ENCODE peak calls at places on chromosomes 1 and 21, in eight cellular contexts. B is GM12878, J is AG04450, K is PC-3, C is SJSA1, I is A549, E is vagina, N is H9. R is an unnamed sample.

GRCh38 chr1:69911301-69911801 is 294.0 kb downstream of the LRRC40 start:
- DNase-seq in B (no peak), J (peak), K (peak), C (no peak), I (no peak), E (no peak), N (no peak), R (no peak)

GRCh38 chr21:26082549-26082948 is 88.0 kb downstream of the APP start:
- DNase-seq in B (no peak), J (no peak), K (no peak), C (no peak), I (no peak), E (no peak), N (peak), R (no peak)

GRCh38 chr21:45119812-45120211 is 45.4 kb downstream of the ADARB1 start:
- DNase-seq in B (no peak), J (no peak), K (no peak), C (no peak), I (no peak), E (no peak), N (no peak), R (no peak)

GRCh38 chr1:182972821-182973220 is 19.9 kb upstream of the SHCBP1L start:
- DNase-seq in B (no peak), J (no peak), K (no peak), C (no peak), I (no peak), E (no peak), N (no peak), R (no peak)

GRCh38 chr21:21439761-21440160 is 441.6 kb downstream of the NCAM2 start:
- DNase-seq in B (no peak), J (no peak), K (peak), C (no peak), I (no peak), E (no peak), N (no peak), R (no peak)

GRCh38 chr1:115641762-115642167 is at the start of gene VANGL1:
- DNase-seq in B (no peak), J (no peak), K (peak), C (peak), I (peak), E (no peak), N (peak), R (peak)

GRCh38 chr1:65398083-65398482 is 22.4 kb upstream of the LEPR start:
- DNase-seq in B (no peak), J (no peak), K (no peak), C (no peak), I (no peak), E (no peak), N (no peak), R (no peak)

GRCh38 chr1:185376288-185376687 is 59.2 kb upstream of the IVNS1ABP start:
- DNase-seq in B (no peak), J (no peak), K (no peak), C (no peak), I (no peak), E (no peak), N (no peak), R (no peak)

GRCh38 chr1:154730251-154730650 is 122.3 kb upstream of the ADAR start:
- DNase-seq in B (no peak), J (no peak), K (peak), C (peak), I (peak), E (no peak), N (no peak), R (no peak)

GRCh38 chr1:205920159-205920558 is 23.1 kb downstream of the SLC26A9 start:
- DNase-seq in B (no peak), J (no peak), K (no peak), C (peak), I (no peak), E (no peak), N (peak), R (peak)

GRCh38 chr1:47334765-47335435 is 1.3 kb downstream of the CMPK1 start:
- DNase-seq in B (peak), J (no peak), K (no peak), C (no peak), I (no peak), E (no peak), N (no peak), R (no peak)

GRCh38 chr1:192801451-192801850 is 7.4 kb upstream of the RGS2 start:
- DNase-seq in B (no peak), J (no peak), K (peak), C (no peak), I (no peak), E (no peak), N (no peak), R (no peak)

GRCh38 chr1:82517586-82517985 is 716.9 kb downstream of the ADGRL2 start:
- DNase-seq in B (no peak), J (no peak), K (peak), C (no peak), I (no peak), E (no peak), N (peak), R (peak)

GRCh38 chr1:206738370-206739366 is 31.9 kb upstream of the IL19 start:
- DNase-seq in B (no peak), J (no peak), K (peak), C (peak), I (peak), E (no peak), N (peak), R (no peak)

GRCh38 chr21:34884346-34884929 is 164.7 kb downstream of the RUNX1 start:
- DNase-seq in B (no peak), J (no peak), K (peak), C (peak), I (no peak), E (no peak), N (no peak), R (no peak)

GRCh38 chr1:48016526-48016925 is 19.3 kb upstream of the TRABD2B start:
- DNase-seq in B (no peak), J (no peak), K (no peak), C (no peak), I (no peak), E (no peak), N (peak), R (no peak)

GRCh38 chr21:14982336-14982735 is 82.5 kb downstream of the NRIP1 start:
- DNase-seq in B (no peak), J (no peak), K (no peak), C (peak), I (no peak), E (no peak), N (no peak), R (no peak)

GRCh38 chr21:45998871-45999580 is 17.5 kb downstream of the COL6A1 start:
- DNase-seq in B (no peak), J (no peak), K (no peak), C (no peak), I (no peak), E (no peak), N (peak), R (peak)

GRCh38 chr1:1627842-1628655 is 3.9 kb upstream of the MMP23B start:
- DNase-seq in B (no peak), J (no peak), K (no peak), C (no peak), I (no peak), E (no peak), N (peak), R (peak)

GRCh38 chr1:158962983-158963382 is 31.6 kb downstream of the PYHIN1 start:
- DNase-seq in B (no peak), J (no peak), K (no peak), C (no peak), I (no peak), E (no peak), N (no peak), R (no peak)

GRCh38 chr1:234907585-234908457 is 220.8 kb downstream of the TOMM20 start:
- DNase-seq in B (no peak), J (peak), K (no peak), C (peak), I (no peak), E (no peak), N (no peak), R (no peak)

GRCh38 chr1:229272164-229273158 is 1.6 kb downstream of the RAB4A start:
- DNase-seq in B (no peak), J (no peak), K (peak), C (no peak), I (no peak), E (no peak), N (no peak), R (no peak)

GRCh38 chr1:19814681-19815503 is at the start of gene RNF186:
- DNase-seq in B (no peak), J (no peak), K (peak), C (no peak), I (no peak), E (no peak), N (no peak), R (no peak)

GRCh38 chr1:234866007-234866866 is 256.3 kb upstream of the IRF2BP2 start:
- DNase-seq in B (no peak), J (peak), K (peak), C (peak), I (peak), E (no peak), N (no peak), R (peak)

GRCh38 chr1:94329986-94330385 is 88.2 kb upstream of the ABCD3 start:
- DNase-seq in B (no peak), J (no peak), K (peak), C (peak), I (peak), E (no peak), N (peak), R (no peak)

GRCh38 chr1:15347182-15347581 is 62.5 kb upstream of the EFHD2 start:
- DNase-seq in B (no peak), J (no peak), K (no peak), C (no peak), I (no peak), E (no peak), N (no peak), R (no peak)

GRCh38 chr1:63051886-63052285 is 268.0 kb downstream of the ATG4C start:
- DNase-seq in B (no peak), J (no peak), K (no peak), C (no peak), I (no peak), E (no peak), N (no peak), R (no peak)

GRCh38 chr1:151165738-151166505 is at the start of the genes LYSMD1 and SCNM1:
- DNase-seq in B (peak), J (peak), K (peak), C (peak), I (peak), E (no peak), N (peak), R (peak)

GRCh38 chr1:81113688-81114087 is 687.0 kb upstream of the ADGRL2 start:
- DNase-seq in B (no peak), J (no peak), K (peak), C (no peak), I (no peak), E (no peak), N (no peak), R (no peak)

GRCh38 chr1:37575692-37576091 is 19.0 kb downstream of the DNALI1 start:
- DNase-seq in B (no peak), J (no peak), K (no peak), C (no peak), I (no peak), E (no peak), N (no peak), R (no peak)

GRCh38 chr1:67013573-67013972 is 40.4 kb downstream of the SLC35D1 start:
- DNase-seq in B (no peak), J (peak), K (peak), C (no peak), I (no peak), E (no peak), N (no peak), R (no peak)

GRCh38 chr21:46221664-46222435 is 6.7 kb downstream of the LSS start:
- DNase-seq in B (no peak), J (no peak), K (no peak), C (no peak), I (no peak), E (no peak), N (no peak), R (no peak)

GRCh38 chr21:14757533-14758327 is 211.6 kb upstream of the SAMSN1 start:
- DNase-seq in B (no peak), J (no peak), K (peak), C (no peak), I (no peak), E (no peak), N (no peak), R (no peak)

GRCh38 chr1:8545078-8545477 is 227.2 kb downstream of the SLC45A1 start:
- DNase-seq in B (no peak), J (no peak), K (peak), C (no peak), I (no peak), E (no peak), N (no peak), R (no peak)

GRCh38 chr1:24022611-24023359 is 42.7 kb upstream of the SRSF10 start:
- DNase-seq in B (no peak), J (no peak), K (peak), C (peak), I (peak), E (no peak), N (no peak), R (peak)

GRCh38 chr1:31483012-31483946 is 70.3 kb downstream of the SERINC2 start:
- DNase-seq in B (peak), J (peak), K (no peak), C (no peak), I (peak), E (no peak), N (no peak), R (no peak)

GRCh38 chr1:5620997-5621396 is 371.2 kb downstream of the NPHP4 start:
- DNase-seq in B (no peak), J (no peak), K (peak), C (no peak), I (peak), E (peak), N (peak), R (no peak)

GRCh38 chr1:236009857-236010256 is 55.0 kb downstream of the NID1 start:
- DNase-seq in B (no peak), J (no peak), K (peak), C (peak), I (no peak), E (no peak), N (no peak), R (no peak)

GRCh38 chr1:100325415-100326324 is 26.6 kb upstream of the CDC14A start:
- DNase-seq in B (no peak), J (no peak), K (peak), C (no peak), I (no peak), E (no peak), N (no peak), R (no peak)

GRCh38 chr1:59081795-59082194 is 215.1 kb upstream of the FGGY start:
- DNase-seq in B (no peak), J (no peak), K (no peak), C (no peak), I (no peak), E (no peak), N (no peak), R (no peak)

GRCh38 chr1:160436975-160437374 is 36.6 kb downstream of the VANGL2 start:
- DNase-seq in B (no peak), J (no peak), K (no peak), C (no peak), I (no peak), E (no peak), N (no peak), R (no peak)

GRCh38 chr1:160438320-160438918 is 38.1 kb downstream of the VANGL2 start:
- DNase-seq in B (no peak), J (no peak), K (no peak), C (no peak), I (no peak), E (no peak), N (no peak), R (no peak)

GRCh38 chr1:160439718-160440117 is 39.4 kb downstream of the VANGL2 start:
- DNase-seq in B (no peak), J (no peak), K (no peak), C (no peak), I (no peak), E (no peak), N (no peak), R (no peak)

GRCh38 chr1:160438935-160439334 is 38.6 kb downstream of the VANGL2 start:
- DNase-seq in B (no peak), J (no peak), K (no peak), C (no peak), I (no peak), E (no peak), N (no peak), R (no peak)

GRCh38 chr1:160437432-160438319 is 37.3 kb downstream of the VANGL2 start:
- DNase-seq in B (peak), J (no peak), K (no peak), C (peak), I (no peak), E (no peak), N (no peak), R (no peak)
- H3K27ac ChIP-seq in B (peak), J (no peak), K (no peak), C (no peak), I (no peak), E (no peak), N (no peak), R (no peak)

GRCh38 chr1:165875604-165876003 is 48.2 kb downstream of the UCK2 start:
- DNase-seq in B (no peak), J (no peak), K (no peak), C (no peak), I (no peak), E (no peak), N (no peak), R (no peak)

GRCh38 chr1:165875171-165875570 is 47.8 kb downstream of the UCK2 start:
- DNase-seq in B (peak), J (no peak), K (no peak), C (no peak), I (no peak), E (no peak), N (no peak), R (no peak)

GRCh38 chr1:165873481-165873880 is 46.1 kb downstream of the UCK2 start:
- DNase-seq in B (no peak), J (no peak), K (no peak), C (no peak), I (no peak), E (no peak), N (no peak), R (no peak)

GRCh38 chr1:165876121-165876520 is 48.7 kb downstream of the UCK2 start:
- DNase-seq in B (no peak), J (no peak), K (no peak), C (no peak), I (no peak), E (no peak), N (no peak), R (no peak)

GRCh38 chr1:165874643-165875042 is 47.2 kb downstream of the UCK2 start:
- DNase-seq in B (no peak), J (no peak), K (no peak), C (no peak), I (no peak), E (no peak), N (no peak), R (no peak)
- H3K27ac ChIP-seq in B (no peak), J (no peak), K (no peak), C (no peak), I (no peak), E (no peak), N (no peak), R (no peak)

GRCh38 chr1:78649628-78650027 is at the start of gene IFI44:
- DNase-seq in B (peak), J (peak), K (peak), C (peak), I (no peak), E (no peak), N (no peak), R (peak)
- H3K27ac ChIP-seq in B (peak), J (no peak), K (no peak), C (peak), I (no peak), E (peak), N (no peak), R (no peak)

GRCh38 chr21:41878831-41879189 is 334 bp downstream of the PRDM15 start:
- DNase-seq in B (no peak), J (peak), K (peak), C (peak), I (peak), E (no peak), N (peak), R (peak)
- H3K27ac ChIP-seq in B (peak), J (no peak), K (no peak), C (no peak), I (peak), E (peak), N (no peak), R (no peak)

GRCh38 chr1:27141266-27142003 is 13.5 kb downstream of the SLC9A1 start:
- DNase-seq in B (no peak), J (no peak), K (peak), C (no peak), I (no peak), E (no peak), N (peak), R (no peak)
- H3K27ac ChIP-seq in B (no peak), J (no peak), K (peak), C (no peak), I (no peak), E (no peak), N (no peak), R (no peak)

GRCh38 chr1:171160181-171160580 is 24.9 kb upstream of the FMO2 start:
- DNase-seq in B (peak), J (no peak), K (no peak), C (no peak), I (no peak), E (no peak), N (no peak), R (no peak)
- H3K27ac ChIP-seq in B (no peak), J (no peak), K (no peak), C (no peak), I (no peak), E (peak), N (no peak), R (peak)

DNA sequence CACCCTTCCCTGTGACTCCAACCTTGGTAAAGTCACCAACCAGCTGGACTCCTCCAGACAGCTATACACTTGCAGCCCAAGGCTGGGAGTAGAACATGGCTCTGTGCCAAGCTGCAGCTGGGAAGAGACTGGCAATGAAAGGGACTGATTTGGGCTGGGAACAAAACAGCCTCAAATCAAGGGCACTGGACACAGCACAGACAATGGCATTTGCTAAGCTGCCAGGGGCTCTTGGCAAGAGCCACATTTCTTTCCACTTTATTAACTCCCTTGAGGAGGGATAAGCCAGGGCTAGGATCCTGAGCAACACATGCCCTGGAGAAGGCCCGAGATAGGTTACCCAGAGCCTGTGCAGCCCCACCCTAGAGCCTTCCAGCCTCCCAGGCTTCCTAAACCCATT is 12.0 kb downstream of the SYT11 start:
- DNase-seq in B (no peak), J (no peak), K (no peak), C (no peak), I (no peak), E (no peak), N (no peak), R (no peak)
- H3K27ac ChIP-seq in B (no peak), J (no peak), K (no peak), C (no peak), I (no peak), E (no peak), N (no peak), R (no peak)

R was measured in aorta.